ENCODE peak calls at places on chromosomes 3 and 15, in seven cellular contexts. T is stimulated activated CD8-positive, alpha-beta memory T cell treated with anti-CD3 and anti-CD28 coated beads, Interleukin-2, amount 100 ng/mL, for 48 hours; L is renal cortical epithelial cell; C is Kasumi-1; X is skeletal muscle cell; P is NCI-H1105; F is left cardiac atrium. V is an unnamed sample.

GRCh38 chr3:64865872-64866588 is 178.2 kb upstream of the ADAMTS9 start:
- DNase-seq in X (no peak), P (no peak), F (no peak), C (no peak), L (no peak), T (no peak), V (no peak)

GRCh38 chr3:102206506-102207145 is 228.2 kb upstream of the ZPLD1 start:
- DNase-seq in T (no peak), C (no peak), F (peak; percentile 79), P (peak; percentile 10), L (peak; percentile 94), X (peak; percentile 75), V (peak; percentile 12)

GRCh38 chr3:112047264-112047663 is 12.7 kb downstream of the TMPRSS7 start:
- DNase-seq in T (no peak), X (no peak), F (no peak), C (no peak), P (no peak), L (no peak), V (no peak)

GRCh38 chr3:1717524-1717923 is 381.1 kb upstream of the CNTN4 start:
- DNase-seq in L (no peak), F (no peak), X (no peak), P (no peak), T (no peak), C (no peak), V (no peak)

GRCh38 chr3:84184937-84185336 is 773.9 kb upstream of the CADM2 start:
- DNase-seq in L (no peak), X (no peak), F (no peak), T (no peak), P (peak; percentile 10), C (no peak), V (no peak)

GRCh38 chr15:77630956-77631789 is 1.5 kb downstream of the LINGO1 start:
- DNase-seq in L (peak; percentile 10), C (no peak), X (no peak), T (no peak), F (no peak), P (no peak), V (no peak)

GRCh38 chr15:35115155-35115725 is 30.1 kb upstream of the NANOGP8 start:
- DNase-seq in T (no peak), L (peak; percentile 38), X (no peak), C (no peak), F (no peak), P (peak; percentile 54), V (no peak)

GRCh38 chr15:69786136-69786701 is 311.5 kb downstream of the TLE3 start:
- DNase-seq in C (no peak), P (no peak), T (no peak), L (no peak), X (no peak), F (no peak), V (no peak)

GRCh38 chr3:139327861-139328260 is 16.0 kb upstream of the MRPS22 start:
- DNase-seq in P (no peak), X (no peak), F (no peak), T (no peak), C (no peak), L (peak; percentile 25), V (no peak)

GRCh38 chr3:121752261-121752660 is 2.7 kb upstream of the GOLGB1 start:
- DNase-seq in F (no peak), L (no peak), X (no peak), T (no peak), C (no peak), P (no peak), V (no peak)

GRCh38 chr3:27669505-27670085 is 52.5 kb downstream of the EOMES start:
- DNase-seq in L (no peak), P (no peak), F (no peak), T (no peak), X (no peak), C (no peak), V (no peak)

GRCh38 chr3:187821616-187822317 is 76.5 kb upstream of the BCL6 start:
- DNase-seq in T (no peak), P (no peak), L (no peak), C (no peak), F (no peak), X (no peak), V (no peak)

GRCh38 chr3:175193815-175194518 is 334.8 kb downstream of the NAALADL2 start:
- DNase-seq in X (peak; percentile 23), F (no peak), L (peak; percentile 51), C (no peak), P (no peak), T (no peak), V (no peak)

GRCh38 chr3:177127008-177127407 is 70.3 kb downstream of the TBL1XR1 start:
- DNase-seq in F (no peak), T (no peak), X (no peak), C (no peak), L (no peak), P (no peak), V (no peak)

V was measured in GOT3.